ENCODE peak calls at places on chromosomes 1 and 21, in five cellular contexts. J, Q, K, G and Z are unnamed samples.
A peak's percentile ranks its signal among the peaks of the same experiment; 100 is the strongest.

GRCh38 chr1:54462597-54463258 is 56.5 kb upstream of the SSBP3 start:
- DNase-seq in J (no peak), Q (no peak), K (no peak), G (no peak), Z (no peak)

GRCh38 chr21:46128106-46128982 is 27.0 kb downstream of the FTCD start:
- DNase-seq in J (no peak), Q (peak; percentile 95), K (peak; percentile 61), G (no peak), Z (no peak)

GRCh38 chr1:173126421-173126820 is 75.7 kb upstream of the TNFSF18 start:
- DNase-seq in J (no peak), Q (no peak), K (no peak), G (no peak), Z (no peak)

GRCh38 chr1:62325076-62325475 is 5.8 kb upstream of the KANK4 start:
- DNase-seq in J (peak; percentile 84), Q (peak; percentile 28), K (no peak), G (peak; percentile 46), Z (peak; percentile 52)

GRCh38 chr1:159936284-159936904 is 9.0 kb downstream of the IGSF9 start:
- DNase-seq in J (peak; percentile 16), Q (peak; percentile 53), K (peak; percentile 77), G (no peak), Z (peak; percentile 83)

GRCh38 chr1:166121010-166121409 is 45.8 kb downstream of the FAM78B start:
- DNase-seq in J (no peak), Q (no peak), K (no peak), G (no peak), Z (no peak)

GRCh38 chr1:114164840-114165543 is 11.3 kb upstream of the SYT6 start:
- DNase-seq in J (no peak), Q (no peak), K (no peak), G (no peak), Z (no peak)

GRCh38 chr1:206635983-206636354 is 633 bp downstream of the DYRK3 start:
- DNase-seq in J (no peak), Q (no peak), K (no peak), G (no peak), Z (no peak)

GRCh38 chr1:113197662-113198330 is 124.8 kb downstream of the LRIG2 start:
- DNase-seq in J (no peak), Q (no peak), K (no peak), G (no peak), Z (no peak)

GRCh38 chr1:58515794-58516401 is 30.6 kb downstream of the OMA1 start:
- DNase-seq in J (peak; percentile 74), Q (peak; percentile 79), K (no peak), G (peak; percentile 44), Z (peak; percentile 79)

GRCh38 chr1:37394574-37395464 is 79.6 kb upstream of the ZC3H12A start:
- DNase-seq in J (no peak), Q (peak; percentile 49), K (no peak), G (no peak), Z (no peak)

GRCh38 chr1:96362623-96363022 is 359.0 kb upstream of the PTBP2 start:
- DNase-seq in J (peak; percentile 99), Q (no peak), K (no peak), G (peak; percentile 96), Z (peak; percentile 42)

DNA sequence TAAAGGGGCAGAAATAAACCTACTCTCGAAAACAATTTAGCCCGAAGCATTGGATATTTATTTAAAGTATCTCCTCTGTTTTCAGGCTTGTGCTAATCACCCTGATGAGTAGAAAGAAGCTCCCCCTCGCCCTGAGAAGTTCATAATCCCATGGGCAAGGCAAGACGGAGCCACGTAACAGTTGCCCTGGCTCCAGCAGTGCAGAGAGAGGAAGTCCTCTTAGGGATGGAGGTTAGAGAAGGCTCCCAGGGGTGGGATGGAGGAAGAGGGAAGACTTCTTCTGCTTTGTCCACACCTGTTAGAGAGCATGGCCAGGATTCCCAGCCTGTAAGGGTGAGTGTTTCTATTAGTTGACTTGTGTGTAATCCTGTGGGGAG is 3.4 kb upstream of the GPR25 start:
- DNase-seq in J (no peak), Q (no peak), K (no peak), G (no peak), Z (no peak)
- H3K4me3 ChIP-seq in J (no peak overlapping the region), Q (no peak overlapping the region), K (no peak overlapping the region), G (no peak overlapping the region), Z (no peak overlapping the region)

DNA sequence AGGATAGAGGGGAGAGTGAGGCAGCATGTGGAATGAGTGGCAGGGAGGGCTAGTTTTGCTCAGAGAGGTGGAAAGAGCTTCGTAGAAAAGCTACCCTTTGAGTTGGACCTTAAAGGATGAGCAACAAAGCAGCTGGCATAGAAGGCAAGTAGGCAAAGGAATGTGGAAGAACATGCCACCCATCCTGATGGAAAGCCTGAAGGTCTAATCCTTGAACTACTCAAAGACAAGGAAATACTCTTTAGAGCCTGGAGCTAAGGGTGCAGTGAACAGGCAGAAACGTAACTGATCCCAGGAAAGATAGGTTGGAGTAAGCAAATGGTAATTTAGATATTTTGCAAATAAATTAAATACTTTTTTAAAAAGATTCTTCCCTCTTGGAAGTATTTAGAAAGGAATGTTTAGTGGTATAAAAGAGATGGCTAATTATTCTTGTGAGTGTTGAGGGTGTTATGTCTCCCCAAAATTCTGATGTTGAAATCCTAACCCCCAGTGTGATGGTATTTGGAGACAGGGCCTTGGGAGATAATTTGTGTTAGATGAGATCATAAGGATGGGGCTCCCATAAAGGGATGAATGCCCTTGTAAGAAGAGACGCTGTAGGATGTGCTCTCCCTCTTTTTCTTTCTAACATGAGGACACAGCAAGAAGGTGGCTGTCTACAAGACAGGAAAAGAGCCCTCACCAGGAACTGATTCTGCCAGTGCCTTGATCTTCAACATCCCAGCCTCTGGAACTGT is 308.1 kb upstream of the RUNX1 start:
- DNase-seq in J (no peak), Q (no peak), K (no peak), G (no peak), Z (no peak)
- H3K4me3 ChIP-seq in J (no peak overlapping the region), Q (no peak overlapping the region), K (no peak overlapping the region), G (no peak overlapping the region), Z (no peak overlapping the region)

DNA sequence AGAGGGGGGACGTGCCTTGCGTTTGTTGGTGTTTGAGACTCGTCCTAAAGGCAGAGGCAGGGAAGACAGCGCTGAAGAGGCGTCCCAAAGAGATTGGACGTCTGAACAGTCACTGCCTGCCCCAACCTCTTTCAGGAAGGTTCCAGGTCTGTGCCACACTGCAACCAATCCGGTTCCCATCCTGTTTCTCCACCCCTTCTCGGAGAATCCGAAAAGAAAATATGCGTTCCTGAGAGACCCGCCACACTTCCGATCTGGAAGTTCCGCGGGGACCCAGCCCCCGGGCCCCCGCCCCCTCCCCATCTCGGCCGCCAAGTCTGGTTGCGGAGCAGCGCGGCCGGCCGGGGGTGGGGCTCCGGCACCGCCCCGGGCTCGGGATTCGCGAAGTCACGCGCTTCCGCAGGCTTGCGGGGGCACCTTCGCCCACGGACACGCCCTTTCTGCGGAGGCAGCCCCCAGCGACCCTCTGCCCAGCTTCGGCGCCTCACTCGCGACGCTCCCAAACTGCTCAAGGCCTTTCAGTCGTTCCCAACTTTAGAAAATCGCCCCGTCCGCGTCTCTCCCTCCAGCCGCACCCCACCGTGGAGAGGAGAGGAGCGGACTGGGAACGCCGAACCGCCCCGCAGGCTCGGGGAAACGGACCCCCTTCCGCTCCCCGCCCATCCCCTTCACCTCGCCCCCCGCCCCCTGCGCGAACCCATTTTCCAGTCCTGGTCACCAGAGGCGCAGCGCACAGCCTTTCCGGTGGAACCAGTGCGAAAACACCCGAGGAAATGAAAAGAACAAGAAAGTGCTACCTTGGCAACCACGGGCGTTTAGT is 124.6 kb upstream of the DPYD start:
- DNase-seq in J (peak; percentile 78), Q (peak; percentile 16), K (peak; percentile 10), G (no peak), Z (no peak)
- H3K4me3 ChIP-seq in J (peak overlapping the region; percentile 73), Q (peak overlapping the region; percentile 47), K (peak overlapping the region; percentile 47), G (peak overlapping the region; percentile 60), Z (peak overlapping the region; percentile 16)

GRCh38 chr1:198649598-198650338 is 10.9 kb downstream of the PTPRC start:
- DNase-seq in J (no peak), Q (no peak), K (no peak), G (no peak), Z (no peak)
- H3K4me3 ChIP-seq in J (no peak overlapping the region), Q (no peak overlapping the region), K (no peak overlapping the region), G (no peak overlapping the region), Z (no peak overlapping the region)

DNA sequence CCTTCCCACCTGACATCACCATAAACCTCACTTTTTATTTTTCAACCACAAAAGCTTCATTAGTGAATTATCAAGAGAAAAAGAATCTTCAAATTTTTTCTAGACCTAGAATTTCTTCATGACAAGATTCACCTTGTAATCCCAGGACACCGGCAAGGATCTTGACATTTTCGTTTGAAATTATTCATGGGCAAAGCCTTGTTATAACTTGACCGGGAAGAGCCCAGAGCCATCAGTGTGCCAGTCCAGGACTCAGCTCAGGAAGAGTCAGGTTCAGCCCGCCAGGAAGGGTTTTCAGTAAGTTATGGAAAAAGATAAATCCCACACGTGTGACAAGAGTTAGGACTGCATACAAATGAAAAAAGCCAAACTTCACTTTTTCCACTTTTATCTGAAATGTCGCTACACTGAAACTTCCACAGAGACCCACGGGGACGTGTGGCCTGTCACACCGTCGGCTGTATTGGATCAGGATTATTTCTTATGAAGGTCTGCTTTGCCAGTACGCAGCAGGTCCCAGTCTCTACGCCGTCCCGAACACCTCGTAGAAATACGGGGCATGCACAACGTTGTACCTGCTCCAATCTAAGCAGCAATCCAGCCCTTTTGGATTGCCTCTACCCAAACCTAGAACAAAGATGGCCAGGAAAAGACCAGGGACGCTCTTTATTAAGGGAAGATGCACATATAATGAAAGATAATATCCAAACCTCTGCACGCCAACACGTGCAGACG is 952 bp downstream of the F3 start:
- DNase-seq in J (no peak), Q (no peak), K (no peak), G (no peak), Z (no peak)
- H3K4me3 ChIP-seq in J (peak overlapping the region; percentile 73), Q (peak overlapping the region; percentile 69), K (peak overlapping the region; percentile 76), G (peak overlapping the region; percentile 73), Z (peak overlapping the region; percentile 78)

DNA sequence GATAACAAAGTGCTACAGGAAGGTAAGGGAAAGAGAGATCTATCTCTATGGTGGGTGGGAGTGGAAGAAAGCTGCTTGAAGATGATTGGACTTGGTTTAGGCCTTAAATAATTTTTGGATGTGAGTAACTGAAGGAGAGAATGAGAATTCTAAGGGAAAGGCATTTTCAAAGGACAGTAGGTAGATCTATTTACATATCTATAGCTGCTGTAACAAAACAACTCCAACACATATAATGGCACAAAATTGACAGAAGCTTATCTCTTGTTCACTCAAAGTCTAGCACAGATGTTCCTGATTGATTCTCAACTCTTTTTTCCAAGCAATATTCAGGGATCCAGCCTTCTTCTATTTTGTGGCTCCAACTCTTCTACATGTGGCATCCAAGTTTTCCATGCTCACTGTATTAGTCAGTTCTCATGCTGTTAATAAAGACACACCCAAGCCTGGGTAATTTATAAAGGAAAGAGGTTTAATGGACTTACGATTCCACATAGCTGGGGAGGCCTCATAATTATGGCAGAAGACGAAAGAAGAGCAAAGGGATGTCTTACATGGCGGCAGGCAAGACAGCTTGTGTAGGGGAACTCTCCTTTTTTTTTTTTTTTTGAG is 3.1 kb upstream of the DDAH1 start:
- DNase-seq in J (no peak), Q (no peak), K (no peak), G (no peak), Z (no peak)
- H3K4me3 ChIP-seq in J (no peak overlapping the region), Q (no peak overlapping the region), K (no peak overlapping the region), G (no peak overlapping the region), Z (no peak overlapping the region)

GRCh38 chr1:46342084-46342656 is 1.6 kb downstream of the NSUN4 start:
- DNase-seq in J (peak; percentile 50), Q (no peak), K (no peak), G (no peak), Z (peak; percentile 16)
- H3K4me3 ChIP-seq in J (peak overlapping the region; percentile 83), Q (no peak overlapping the region), K (no peak overlapping the region), G (no peak overlapping the region), Z (no peak overlapping the region)

DNA sequence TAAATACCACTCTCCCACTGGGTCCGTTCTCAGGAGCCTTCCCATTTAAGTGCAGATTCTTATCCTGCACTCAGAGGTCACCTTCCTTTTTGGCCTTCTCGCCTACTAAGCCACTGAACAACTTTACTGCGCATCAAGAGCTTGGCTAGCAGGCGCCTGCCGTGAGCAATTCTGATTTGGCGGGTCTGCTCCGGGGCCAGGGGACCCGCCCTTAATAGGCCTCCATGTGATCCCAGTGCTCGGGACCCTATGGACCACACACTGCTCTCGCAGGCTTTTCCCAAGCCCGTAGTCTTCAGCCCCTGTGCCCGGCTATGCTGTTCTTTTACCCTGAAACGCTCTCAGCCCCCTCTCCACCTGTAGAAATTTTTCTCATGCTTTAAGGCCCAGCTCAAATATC is 45.1 kb downstream of the BCL9 start:
- DNase-seq in J (no peak), Q (peak; percentile 25), K (no peak), G (no peak), Z (no peak)
- H3K4me3 ChIP-seq in J (no peak overlapping the region), Q (no peak overlapping the region), K (no peak overlapping the region), G (no peak overlapping the region), Z (no peak overlapping the region)